ENCODE peak calls at places on chromosomes 6 and 20, in nine cellular contexts. U is heart left ventricle, H is A549, T is K562, Q is testis, O is gastrocnemius medialis, C is Peyer's patch, L is tibial nerve, N is esophagus squamous epithelium. W is an unnamed sample.

GRCh38 chr6:143522034-143522600 is 10.6 kb upstream of the FUCA2 start:
- DNase-seq in H (no peak), Q (no peak), O (no peak), L (no peak), U (no peak), N (no peak), T (no peak), C (no peak), W (no peak)

GRCh38 chr6:2038096-2038495 is 207.3 kb downstream of the GMDS start:
- DNase-seq in H (no peak), T (no peak), L (no peak), C (peak; percentile 56), U (no peak), Q (no peak), O (no peak), N (no peak), W (no peak)

GRCh38 chr6:169784941-169785340 is 33.5 kb downstream of the ERMARD start:
- DNase-seq in Q (no peak), H (no peak), C (no peak), U (no peak), O (no peak), N (no peak), L (no peak), T (no peak), W (no peak)

GRCh38 chr6:116572162-116572561 is 858 bp downstream of the RWDD1 start:
- DNase-seq in T (peak; percentile 17), Q (peak; percentile 57), O (peak; percentile 29), L (no peak), U (peak; percentile 12), N (no peak), C (peak; percentile 60), H (no peak), W (no peak)

GRCh38 chr6:2197177-2197671 is 48.2 kb downstream of the GMDS start:
- DNase-seq in Q (peak; percentile 28), L (peak; percentile 61), O (no peak), U (peak; percentile 12), H (no peak), N (no peak), T (no peak), C (no peak), W (no peak)

GRCh38 chr6:119484598-119484997 is 135.0 kb upstream of the MAN1A1 start:
- DNase-seq in H (no peak), U (no peak), N (no peak), Q (no peak), O (no peak), T (no peak), C (no peak), L (no peak), W (peak; percentile 32)

GRCh38 chr20:46324960-46325703 is 16.8 kb upstream of the CDH22 start:
- DNase-seq in Q (peak; percentile 55), H (peak; percentile 56), N (no peak), T (peak; percentile 43), C (no peak), U (no peak), O (no peak), L (peak; percentile 38), W (no peak)

GRCh38 chr6:164039954-164040375 is 625.4 kb downstream of the QKI start:
- DNase-seq in T (peak; percentile 98), Q (peak; percentile 74), L (no peak), N (no peak), O (no peak), C (no peak), U (no peak), H (no peak), W (no peak)

GRCh38 chr20:10129749-10130148 is 88.9 kb upstream of the SNAP25 start:
- DNase-seq in T (no peak), Q (no peak), U (no peak), N (no peak), O (no peak), L (no peak), H (no peak), C (no peak), W (no peak)

GRCh38 chr20:18632196-18632789 is 44.4 kb downstream of the DTD1 start:
- DNase-seq in H (peak; percentile 70), O (peak; percentile 38), C (peak; percentile 75), L (peak; percentile 33), T (peak; percentile 50), U (peak; percentile 56), Q (peak; percentile 83), N (no peak), W (peak; percentile 20)
- TF ChIP-seq CTCF in H (peak; percentile 94), O (peak; percentile 87), C (peak; percentile 79), L (peak; percentile 81), T (peak; percentile 76), U (peak; percentile 96), Q (peak; percentile 69), N (peak; percentile 90), W (peak; percentile 78)

DNA sequence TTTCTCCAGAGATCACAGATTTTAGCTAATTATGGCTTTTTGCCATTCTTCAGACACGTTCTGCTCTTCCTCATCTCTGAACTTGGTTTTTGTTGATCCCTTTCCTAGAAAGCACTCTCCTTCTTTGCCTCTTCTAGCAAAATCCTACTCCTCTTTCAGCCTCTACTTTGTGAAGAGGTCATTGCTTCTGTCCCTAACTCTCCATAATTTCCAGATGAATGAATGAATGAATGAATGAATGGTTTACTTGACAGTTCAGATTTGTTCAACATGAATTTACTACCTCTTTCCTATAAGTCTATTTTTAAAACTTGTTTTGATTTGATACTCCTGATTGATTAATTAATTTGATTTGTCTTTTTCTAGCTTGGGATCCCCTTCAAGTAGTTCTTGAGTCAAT is 94.0 kb upstream of the IFNGR1 start:
- DNase-seq in H (no peak), O (no peak), U (no peak), N (no peak), C (no peak), Q (no peak), T (no peak), L (no peak), W (no peak)
- TF ChIP-seq POLR2A in H (no peak), O (no peak), U (no peak), N (no peak), C (no peak), Q (no peak), T (no peak), L (no peak), W (no peak)

DNA sequence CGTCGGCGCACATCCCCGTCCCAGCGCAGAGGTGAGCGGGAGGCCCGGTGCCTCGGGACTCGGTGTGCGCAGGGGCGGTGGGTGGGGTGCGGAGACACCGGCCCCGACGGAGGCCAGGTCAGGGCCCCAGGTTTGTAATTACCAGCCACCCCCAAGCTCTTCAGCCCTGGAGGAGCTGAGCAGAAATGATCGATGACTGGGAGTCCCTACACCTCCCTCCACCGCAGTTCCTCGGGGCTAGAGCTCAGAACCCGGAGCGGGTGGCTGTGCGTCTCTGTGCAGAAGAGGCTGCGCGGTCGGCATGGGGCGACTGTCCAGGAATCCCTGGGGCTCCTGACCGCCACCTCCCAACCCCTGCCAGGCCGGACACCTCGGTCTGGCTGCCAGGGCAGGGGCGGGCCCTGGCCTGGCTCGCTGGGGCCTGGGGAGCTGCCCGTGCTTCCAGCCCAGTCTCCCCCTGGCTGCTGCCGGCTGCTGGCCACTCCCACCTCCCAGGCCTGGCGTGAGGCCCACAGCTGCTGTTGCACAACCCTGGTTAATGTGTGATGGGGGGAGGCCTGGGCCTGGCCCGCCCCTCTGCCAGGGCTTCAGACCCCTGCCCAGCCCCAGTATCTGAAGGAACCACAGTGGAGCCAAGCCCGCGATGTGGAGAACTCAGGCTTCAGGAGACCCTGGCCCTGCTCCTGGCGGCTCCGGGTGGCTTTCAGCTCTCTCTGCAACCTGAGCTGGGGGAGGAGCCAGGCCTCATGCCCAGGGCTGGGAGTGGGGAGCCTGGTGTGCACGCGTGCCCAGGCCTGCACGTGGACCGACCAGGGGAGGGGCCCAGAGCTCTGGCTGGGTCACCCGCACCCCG is 1.2 kb downstream of the SLC2A4RG start:
- DNase-seq in U (peak; percentile 93), N (no peak), T (peak; percentile 65), H (peak; percentile 90), O (peak; percentile 96), C (peak; percentile 91), L (peak; percentile 97), Q (peak; percentile 93), W (peak; percentile 95)
- TF ChIP-seq CTCF in U (no peak), N (peak; percentile 30), T (no peak), H (no peak), O (peak; percentile 47), C (no peak), L (no peak), Q (no peak), W (no peak)

GRCh38 chr6:106547053-106547414 is 82.3 kb downstream of the RTN4IP1 start:
- DNase-seq in T (no peak), L (no peak), U (no peak), Q (no peak), H (no peak), N (no peak), O (no peak), C (no peak), W (no peak)
- TF ChIP-seq POLR2A in T (no peak), L (no peak), U (no peak), Q (no peak), H (no peak), N (no peak), O (no peak), C (no peak), W (no peak)

GRCh38 chr6:19754686-19755085 is 82.5 kb upstream of the ID4 start:
- DNase-seq in L (no peak), C (no peak), H (no peak), N (no peak), U (no peak), Q (no peak), T (no peak), O (no peak), W (no peak)
- TF ChIP-seq CTCF in L (no peak), C (no peak), H (no peak), N (no peak), U (no peak), Q (no peak), T (no peak), O (no peak), W (no peak)

GRCh38 chr20:32672982-32673727 is 586 bp downstream of the C20orf203 start:
- DNase-seq in Q (no peak), O (no peak), U (no peak), N (no peak), T (no peak), C (peak; percentile 65), H (no peak), L (no peak), W (no peak)
- TF ChIP-seq POLR2A in Q (no peak), O (no peak), U (no peak), N (no peak), T (no peak), C (no peak), H (no peak), L (no peak), W (no peak)

W was measured in breast epithelium.